ENCODE peak calls at places on chromosomes 16 and 17, in five cellular contexts. F, Z, K, B and R are unnamed samples.

GRCh38 chr17:60392845-60393702 is 1.1 kb upstream of the USP32 start:
- DNase-seq in F (peak; percentile 60), Z (peak; percentile 38), K (peak; percentile 58), B (no peak), R (no peak)

GRCh38 chr17:65362826-65363225 is 198.6 kb downstream of the AXIN2 start:
- DNase-seq in F (peak; percentile 17), Z (no peak), K (no peak), B (no peak), R (no peak)

GRCh38 chr16:89855301-89855945 is 18.0 kb upstream of the TCF25 start:
- DNase-seq in F (no peak), Z (no peak), K (no peak), B (no peak), R (no peak)

GRCh38 chr16:74837056-74837455 is 62.4 kb upstream of the FA2H start:
- DNase-seq in F (no peak), Z (no peak), K (no peak), B (no peak), R (no peak)

GRCh38 chr17:45262516-45263476 is 902 bp upstream of the SPATA32 start:
- DNase-seq in F (peak; percentile 73), Z (peak; percentile 69), K (no peak), B (no peak), R (no peak)

GRCh38 chr16:10205688-10206087 is 23.5 kb upstream of the GRIN2A start:
- DNase-seq in F (no peak), Z (no peak), K (no peak), B (no peak), R (no peak)

GRCh38 chr17:61235821-61236197 is 163.8 kb upstream of the TBX2 start:
- DNase-seq in F (peak; percentile 84), Z (no peak), K (no peak), B (no peak), R (no peak)

GRCh38 chr16:52251495-52251894 is 295.4 kb downstream of the TOX3 start:
- DNase-seq in F (no peak), Z (no peak), K (no peak), B (no peak), R (no peak)

GRCh38 chr16:66130296-66130910 is 236.1 kb upstream of the CDH5 start:
- DNase-seq in F (peak; percentile 92), Z (no peak), K (no peak), B (no peak), R (no peak)

GRCh38 chr16:87042551-87043272 is 274.5 kb downstream of the C16orf95 start:
- DNase-seq in F (no peak), Z (no peak), K (no peak), B (no peak), R (no peak)

GRCh38 chr17:63279498-63280230 is 166.4 kb downstream of the CYB561 start:
- DNase-seq in F (peak; percentile 87), Z (no peak), K (no peak), B (no peak), R (no peak)

GRCh38 chr17:9728005-9728404 is 63.4 kb downstream of the DHRS7C start:
- DNase-seq in F (no peak), Z (no peak), K (no peak), B (no peak), R (no peak)

GRCh38 chr16:851871-852270 is 51.3 kb upstream of the GNG13 start:
- DNase-seq in F (no peak), Z (peak; percentile 23), K (no peak), B (no peak), R (no peak)

GRCh38 chr16:47064775-47065174 is 79.0 kb downstream of the NETO2 start:
- DNase-seq in F (no peak), Z (no peak), K (no peak), B (no peak), R (no peak)

GRCh38 chr16:47065766-47066688 is 77.7 kb downstream of the NETO2 start:
- DNase-seq in F (no peak), Z (no peak), K (no peak), B (no peak), R (no peak)

GRCh38 chr16:47060596-47060995 is 83.1 kb downstream of the NETO2 start:
- DNase-seq in F (no peak), Z (no peak), K (no peak), B (no peak), R (no peak)

GRCh38 chr16:47061204-47061603 is 82.5 kb downstream of the NETO2 start:
- DNase-seq in F (no peak), Z (no peak), K (no peak), B (no peak), R (no peak)

DNA sequence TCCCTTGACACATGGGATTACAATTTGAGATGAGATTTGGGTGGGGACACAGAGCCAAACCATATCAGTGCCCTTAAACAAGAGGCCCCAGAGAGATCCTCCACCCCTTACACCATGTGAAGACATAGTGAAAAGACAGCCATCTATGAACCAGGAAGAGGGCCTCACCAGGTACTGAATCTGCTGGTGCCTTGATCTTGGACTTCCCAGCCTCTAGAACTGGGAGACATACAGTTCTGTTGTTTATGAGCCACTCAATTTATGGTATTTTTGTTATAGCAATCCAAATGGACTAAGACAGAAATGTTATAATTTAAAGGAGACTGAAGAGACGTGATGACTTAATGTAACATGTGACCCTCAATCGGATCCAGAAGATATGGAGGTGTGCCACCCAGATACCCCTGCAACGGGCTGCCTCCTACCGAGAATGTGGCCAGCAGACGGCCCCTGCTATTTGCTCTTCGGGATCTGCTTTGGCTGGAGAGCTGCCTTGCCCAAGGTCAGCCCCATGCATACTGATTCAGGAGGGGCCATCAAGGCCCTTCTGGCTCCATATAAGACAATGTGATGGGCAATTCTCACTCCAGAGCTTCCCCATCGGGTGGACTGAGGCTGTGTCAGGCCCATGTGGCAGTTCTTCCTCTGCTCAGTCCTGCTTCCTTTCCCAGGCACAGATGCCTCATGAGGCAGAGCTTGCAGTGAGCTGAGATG is 80.6 kb downstream of the NETO2 start:
- DNase-seq in F (no peak), Z (no peak), K (no peak), B (no peak), R (no peak)
- TF ChIP-seq CTCF in F (no peak), Z (no peak), K (no peak), B (no peak), R (no peak)

GRCh38 chr17:21033350-21033749 is 9.5 kb downstream of the USP22 start:
- DNase-seq in F (peak; percentile 48), Z (no peak), K (no peak), B (no peak), R (no peak)

GRCh38 chr17:21034350-21035235 is 8.2 kb downstream of the USP22 start:
- DNase-seq in F (peak; percentile 47), Z (no peak), K (no peak), B (no peak), R (no peak)

GRCh38 chr17:21036361-21036881 is 6.4 kb downstream of the USP22 start:
- DNase-seq in F (peak; percentile 44), Z (no peak), K (no peak), B (no peak), R (no peak)

GRCh38 chr17:21039839-21040575 is 2.8 kb downstream of the USP22 start:
- DNase-seq in F (peak; percentile 56), Z (no peak), K (no peak), B (no peak), R (no peak)

GRCh38 chr17:21037117-21037803 is 5.6 kb downstream of the USP22 start:
- DNase-seq in F (no peak), Z (no peak), K (no peak), B (no peak), R (no peak)
- H3K4me3 ChIP-seq in F (no peak overlapping the region), Z (no peak overlapping the region), K (no peak overlapping the region), B (no peak overlapping the region), R (no peak overlapping the region)

GRCh38 chr17:39045948-39046679 is 78.9 kb upstream of the FBXO47 start:
- DNase-seq in F (no peak), Z (no peak), K (no peak), B (no peak), R (no peak)
- TF ChIP-seq CTCF in F (no peak), Z (no peak), K (no peak), B (no peak), R (no peak)

GRCh38 chr17:29617125-29617480 is 5.6 kb downstream of the CORO6 start:
- DNase-seq in F (peak; percentile 38), Z (peak; percentile 64), K (peak; percentile 82), B (peak; percentile 75), R (no peak)

GRCh38 chr17:29615048-29615385 is 7.7 kb downstream of the CORO6 start:
- DNase-seq in F (no peak), Z (no peak), K (no peak), B (no peak), R (no peak)

GRCh38 chr17:29615492-29616299 is 7.0 kb downstream of the CORO6 start:
- DNase-seq in F (peak; percentile 55), Z (peak; percentile 84), K (peak; percentile 79), B (peak; percentile 86), R (no peak)

GRCh38 chr17:29617481-29618271 is 5.0 kb downstream of the CORO6 start:
- DNase-seq in F (peak; percentile 49), Z (peak; percentile 81), K (peak; percentile 80), B (peak; percentile 82), R (no peak)

DNA sequence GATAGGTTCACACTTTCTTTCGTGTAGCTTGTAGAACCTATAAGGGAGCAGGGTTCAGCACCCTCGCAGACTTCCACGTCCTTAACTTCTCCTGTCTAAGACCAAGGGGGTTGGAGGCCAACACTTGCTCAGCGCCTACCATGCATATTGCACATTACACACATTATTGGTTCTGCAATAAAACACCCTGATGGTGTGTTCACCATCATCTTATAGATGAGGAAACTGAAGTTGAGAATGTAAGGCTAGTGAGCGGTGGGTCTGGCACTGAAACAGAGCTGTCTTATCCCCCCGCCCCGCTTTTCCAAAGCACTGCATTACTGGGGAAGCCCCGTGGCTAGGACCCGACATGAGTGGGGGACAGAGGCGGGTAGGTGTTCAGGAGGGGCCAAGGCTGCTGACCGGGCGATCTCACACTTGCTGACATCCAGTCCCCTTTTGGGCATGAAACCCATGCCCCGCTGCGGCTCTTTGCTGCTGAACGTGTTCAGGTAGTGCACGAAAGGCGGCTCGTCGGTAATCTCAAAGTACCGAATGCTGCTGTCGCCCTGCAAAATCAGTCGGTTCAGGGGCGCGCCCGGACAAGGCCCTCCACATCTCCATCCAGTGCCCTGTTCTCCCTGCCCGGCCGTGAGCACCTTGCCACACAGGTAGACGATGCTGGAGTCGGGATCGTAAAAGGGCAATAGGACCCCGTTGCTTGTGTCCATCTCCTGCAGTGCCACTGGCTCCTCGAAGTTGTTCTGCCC is 6.2 kb downstream of the CORO6 start:
- DNase-seq in F (no peak), Z (peak; percentile 31), K (no peak), B (no peak), R (no peak)
- H3K4me3 ChIP-seq in F (no peak overlapping the region), Z (peak overlapping the region; percentile 56), K (no peak overlapping the region), B (peak overlapping the region; percentile 31), R (peak overlapping the region; percentile 39)